ENCODE peak calls at places on chromosomes 6 and 20, in six cellular contexts. One of them, this sample, is unnamed.

GRCh38 chr6:154932562-154933027 is 62.5 kb upstream of the TIAM2 start:
- DNase-seq in epithelial cell of esophagus: peak; percentile 79
- DNase-seq in adrenal gland: no peak
- DNase-seq in mesothelial cell of epicardium: no peak
- DNase-seq in progenitor cell of endocrine pancreas: no peak
- DNase-seq in lower leg skin: no peak
- DNase-seq in this sample: no peak

GRCh38 chr6:87277123-87277522 is 45.3 kb upstream of the SMIM8 start:
- DNase-seq in progenitor cell of endocrine pancreas: no peak
- DNase-seq in epithelial cell of esophagus: peak; percentile 42
- DNase-seq in adrenal gland: no peak
- DNase-seq in lower leg skin: no peak
- DNase-seq in mesothelial cell of epicardium: no peak
- DNase-seq in this sample: no peak

GRCh38 chr20:54290636-54291035 is 82.7 kb downstream of the PFDN4 start:
- DNase-seq in progenitor cell of endocrine pancreas: no peak
- DNase-seq in epithelial cell of esophagus: no peak
- DNase-seq in mesothelial cell of epicardium: no peak
- DNase-seq in lower leg skin: no peak
- DNase-seq in adrenal gland: no peak
- DNase-seq in this sample: no peak

GRCh38 chr20:44572551-44573500 is 9.6 kb upstream of the PKIG start:
- DNase-seq in epithelial cell of esophagus: peak; percentile 95
- DNase-seq in adrenal gland: peak; percentile 49
- DNase-seq in progenitor cell of endocrine pancreas: no peak
- DNase-seq in mesothelial cell of epicardium: no peak
- DNase-seq in lower leg skin: peak; percentile 82
- DNase-seq in this sample: no peak

GRCh38 chr6:75183099-75183541 is 22.7 kb downstream of the COL12A1 start:
- DNase-seq in lower leg skin: no peak
- DNase-seq in adrenal gland: no peak
- DNase-seq in epithelial cell of esophagus: no peak
- DNase-seq in progenitor cell of endocrine pancreas: no peak
- DNase-seq in mesothelial cell of epicardium: no peak
- DNase-seq in this sample: no peak

GRCh38 chr20:3896853-3897252 is 7.7 kb downstream of the PANK2 start:
- DNase-seq in lower leg skin: no peak
- DNase-seq in mesothelial cell of epicardium: no peak
- DNase-seq in progenitor cell of endocrine pancreas: no peak
- DNase-seq in adrenal gland: no peak
- DNase-seq in epithelial cell of esophagus: no peak
- DNase-seq in this sample: no peak

GRCh38 chr6:21846541-21847451 is 253.2 kb downstream of the SOX4 start:
- DNase-seq in adrenal gland: no peak
- DNase-seq in lower leg skin: no peak
- DNase-seq in epithelial cell of esophagus: no peak
- DNase-seq in mesothelial cell of epicardium: no peak
- DNase-seq in progenitor cell of endocrine pancreas: peak; percentile 37
- DNase-seq in this sample: no peak

GRCh38 chr20:57287901-57288300 is 21.5 kb upstream of the BMP7 start:
- DNase-seq in adrenal gland: no peak
- DNase-seq in epithelial cell of esophagus: no peak
- DNase-seq in progenitor cell of endocrine pancreas: no peak
- DNase-seq in mesothelial cell of epicardium: no peak
- DNase-seq in lower leg skin: no peak
- DNase-seq in this sample: no peak

GRCh38 chr20:18087054-18087453 is 29.3 kb upstream of the OVOL2 start:
- DNase-seq in adrenal gland: no peak
- DNase-seq in lower leg skin: no peak
- DNase-seq in mesothelial cell of epicardium: no peak
- DNase-seq in epithelial cell of esophagus: no peak
- DNase-seq in progenitor cell of endocrine pancreas: no peak
- DNase-seq in this sample: peak; percentile 40

GRCh38 chr20:45115386-45115774 is 406 bp upstream of the WFDC5 start:
- DNase-seq in lower leg skin: no peak
- DNase-seq in epithelial cell of esophagus: no peak
- DNase-seq in adrenal gland: no peak
- DNase-seq in progenitor cell of endocrine pancreas: no peak
- DNase-seq in mesothelial cell of epicardium: no peak
- DNase-seq in this sample: no peak

GRCh38 chr6:169970306-169970988 is 219.0 kb downstream of the ERMARD start:
- DNase-seq in mesothelial cell of epicardium: peak; percentile 37
- DNase-seq in progenitor cell of endocrine pancreas: no peak
- DNase-seq in adrenal gland: peak; percentile 9
- DNase-seq in epithelial cell of esophagus: no peak
- DNase-seq in lower leg skin: no peak
- DNase-seq in this sample: peak; percentile 66

GRCh38 chr6:144149894-144150672 is at the start of gene STX11:
- DNase-seq in adrenal gland: peak; percentile 60
- DNase-seq in mesothelial cell of epicardium: peak; percentile 73
- DNase-seq in progenitor cell of endocrine pancreas: peak; percentile 30
- DNase-seq in epithelial cell of esophagus: peak; percentile 61
- DNase-seq in lower leg skin: peak; percentile 54
- DNase-seq in this sample: peak; percentile 71

GRCh38 chr6:21987501-21987957 is 309.3 kb downstream of the PRL start:
- DNase-seq in adrenal gland: peak; percentile 82
- DNase-seq in mesothelial cell of epicardium: peak; percentile 61
- DNase-seq in epithelial cell of esophagus: peak; percentile 72
- DNase-seq in lower leg skin: peak; percentile 54
- DNase-seq in progenitor cell of endocrine pancreas: no peak
- DNase-seq in this sample: peak; percentile 74

GRCh38 chr6:35377002-35377401 is 34.6 kb downstream of the PPARD start:
- DNase-seq in mesothelial cell of epicardium: no peak
- DNase-seq in progenitor cell of endocrine pancreas: no peak
- DNase-seq in adrenal gland: no peak
- DNase-seq in epithelial cell of esophagus: no peak
- DNase-seq in lower leg skin: no peak
- DNase-seq in this sample: no peak

GRCh38 chr20:35660122-35660937 is 4.4 kb downstream of the CPNE1 start:
- DNase-seq in epithelial cell of esophagus: no peak
- DNase-seq in mesothelial cell of epicardium: no peak
- DNase-seq in progenitor cell of endocrine pancreas: no peak
- DNase-seq in adrenal gland: no peak
- DNase-seq in lower leg skin: no peak
- DNase-seq in this sample: no peak

GRCh38 chr6:43267619-43268347 is 24.5 kb downstream of the TTBK1 start:
- DNase-seq in lower leg skin: no peak
- DNase-seq in epithelial cell of esophagus: no peak
- DNase-seq in adrenal gland: peak; percentile 54
- DNase-seq in progenitor cell of endocrine pancreas: no peak
- DNase-seq in mesothelial cell of epicardium: no peak
- DNase-seq in this sample: no peak

GRCh38 chr6:136235233-136235564 is 14.9 kb downstream of the MTFR2 start:
- DNase-seq in progenitor cell of endocrine pancreas: no peak
- DNase-seq in lower leg skin: no peak
- DNase-seq in adrenal gland: no peak
- DNase-seq in epithelial cell of esophagus: peak; percentile 71
- DNase-seq in mesothelial cell of epicardium: no peak
- DNase-seq in this sample: no peak

GRCh38 chr20:47493175-47493953 is 8.3 kb upstream of the NCOA3 start:
- DNase-seq in lower leg skin: peak; percentile 91
- DNase-seq in adrenal gland: peak; percentile 93
- DNase-seq in mesothelial cell of epicardium: peak; percentile 84
- DNase-seq in progenitor cell of endocrine pancreas: no peak
- DNase-seq in epithelial cell of esophagus: peak; percentile 86
- DNase-seq in this sample: no peak

GRCh38 chr6:3777695-3778461 is 26.4 kb upstream of the PXDC1 start:
- DNase-seq in progenitor cell of endocrine pancreas: no peak
- DNase-seq in lower leg skin: no peak
- DNase-seq in epithelial cell of esophagus: peak; percentile 71
- DNase-seq in mesothelial cell of epicardium: no peak
- DNase-seq in adrenal gland: no peak
- DNase-seq in this sample: no peak

GRCh38 chr20:63223121-63223825 is 7.3 kb upstream of the YTHDF1 start:
- DNase-seq in epithelial cell of esophagus: peak; percentile 51
- DNase-seq in adrenal gland: peak; percentile 56
- DNase-seq in lower leg skin: no peak
- DNase-seq in progenitor cell of endocrine pancreas: no peak
- DNase-seq in mesothelial cell of epicardium: peak; percentile 57
- DNase-seq in this sample: no peak

GRCh38 chr20:63226020-63226943 is 9.4 kb upstream of the BIRC7 start:
- DNase-seq in epithelial cell of esophagus: peak; percentile 35
- DNase-seq in lower leg skin: no peak
- DNase-seq in progenitor cell of endocrine pancreas: no peak
- DNase-seq in adrenal gland: no peak
- DNase-seq in mesothelial cell of epicardium: no peak
- DNase-seq in this sample: no peak

GRCh38 chr20:63225082-63225454 is 9.1 kb upstream of the YTHDF1 start:
- DNase-seq in progenitor cell of endocrine pancreas: no peak
- DNase-seq in epithelial cell of esophagus: no peak
- DNase-seq in adrenal gland: no peak
- DNase-seq in lower leg skin: no peak
- DNase-seq in mesothelial cell of epicardium: no peak
- DNase-seq in this sample: no peak

GRCh38 chr20:63223826-63224207 is 7.9 kb upstream of the YTHDF1 start:
- DNase-seq in lower leg skin: no peak
- DNase-seq in progenitor cell of endocrine pancreas: no peak
- DNase-seq in mesothelial cell of epicardium: no peak
- DNase-seq in adrenal gland: no peak
- DNase-seq in epithelial cell of esophagus: no peak
- DNase-seq in this sample: no peak

DNA sequence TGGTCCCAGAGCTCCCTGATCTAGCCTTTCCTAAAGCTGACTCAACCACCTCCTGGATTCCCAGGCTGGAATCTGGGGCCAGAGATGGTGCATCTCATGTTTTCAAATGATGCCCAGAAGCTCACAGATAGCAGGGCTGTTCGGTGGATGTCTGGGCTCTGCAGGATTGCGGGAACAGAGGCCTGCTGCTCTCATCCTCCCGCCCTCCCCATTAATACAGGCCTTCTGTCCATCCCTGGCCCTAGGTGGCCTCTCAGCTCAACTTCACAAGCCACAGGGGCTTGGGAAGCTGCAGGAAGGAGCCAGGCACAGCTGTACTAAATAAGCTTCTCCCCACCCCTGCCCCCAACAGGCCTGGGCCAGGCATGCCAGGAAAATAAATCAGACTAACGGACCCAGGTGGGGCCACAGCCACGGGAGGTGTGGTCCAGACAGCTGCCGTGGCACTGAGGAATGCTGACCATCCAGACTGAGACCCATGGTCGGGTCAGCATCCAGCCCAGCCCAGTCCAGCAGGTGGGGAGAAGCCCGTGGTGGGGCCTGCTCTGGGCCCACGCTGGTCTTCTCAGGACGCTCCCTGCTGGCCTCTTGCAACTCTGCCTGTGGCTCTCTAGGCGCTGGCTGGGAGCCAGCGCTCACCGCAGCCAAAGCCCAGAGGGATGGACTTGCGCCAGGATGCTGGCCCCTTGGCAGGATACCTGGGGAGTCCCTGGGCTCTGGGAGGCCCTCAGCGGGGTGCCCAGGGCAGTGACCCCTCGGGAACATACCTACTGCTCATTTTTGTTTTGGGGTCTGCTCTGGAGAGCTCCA is 8.5 kb upstream of the YTHDF1 start:
- DNase-seq in adrenal gland: peak; percentile 64
- DNase-seq in progenitor cell of endocrine pancreas: no peak
- DNase-seq in epithelial cell of esophagus: peak; percentile 55
- DNase-seq in mesothelial cell of epicardium: peak; percentile 56
- DNase-seq in lower leg skin: no peak
- DNase-seq in this sample: no peak
- TF ChIP-seq CTCF in adrenal gland: peak; percentile 8
- TF ChIP-seq CTCF in progenitor cell of endocrine pancreas: no peak
- TF ChIP-seq CTCF in epithelial cell of esophagus: peak; percentile 25
- TF ChIP-seq CTCF in mesothelial cell of epicardium: no peak
- TF ChIP-seq CTCF in lower leg skin: no peak
- TF ChIP-seq CTCF in this sample: peak; percentile 29

GRCh38 chr20:50282592-50283241 is 92.1 kb downstream of the CEBPB start:
- DNase-seq in mesothelial cell of epicardium: no peak
- DNase-seq in progenitor cell of endocrine pancreas: no peak
- DNase-seq in adrenal gland: no peak
- DNase-seq in lower leg skin: no peak
- DNase-seq in epithelial cell of esophagus: no peak
- DNase-seq in this sample: no peak
- TF ChIP-seq CTCF in mesothelial cell of epicardium: no peak
- TF ChIP-seq CTCF in progenitor cell of endocrine pancreas: no peak
- TF ChIP-seq CTCF in adrenal gland: no peak
- TF ChIP-seq CTCF in lower leg skin: no peak
- TF ChIP-seq CTCF in epithelial cell of esophagus: no peak
- TF ChIP-seq CTCF in this sample: no peak

GRCh38 chr6:110646951-110647910 is 168.0 kb downstream of the CDK19 start:
- DNase-seq in epithelial cell of esophagus: no peak
- DNase-seq in progenitor cell of endocrine pancreas: no peak
- DNase-seq in lower leg skin: no peak
- DNase-seq in mesothelial cell of epicardium: no peak
- DNase-seq in adrenal gland: peak; percentile 22
- DNase-seq in this sample: no peak
- TF ChIP-seq CTCF in epithelial cell of esophagus: peak; percentile 21
- TF ChIP-seq CTCF in progenitor cell of endocrine pancreas: peak; percentile 29
- TF ChIP-seq CTCF in lower leg skin: no peak
- TF ChIP-seq CTCF in mesothelial cell of epicardium: peak; percentile 58
- TF ChIP-seq CTCF in adrenal gland: no peak
- TF ChIP-seq CTCF in this sample: peak; percentile 59

GRCh38 chr6:152078804-152079203 is 271.3 kb downstream of the ESR1 start:
- DNase-seq in progenitor cell of endocrine pancreas: no peak
- DNase-seq in epithelial cell of esophagus: no peak
- DNase-seq in mesothelial cell of epicardium: no peak
- DNase-seq in adrenal gland: no peak
- DNase-seq in lower leg skin: no peak
- DNase-seq in this sample: no peak
- TF ChIP-seq CTCF in progenitor cell of endocrine pancreas: peak; percentile 32
- TF ChIP-seq CTCF in epithelial cell of esophagus: no peak
- TF ChIP-seq CTCF in mesothelial cell of epicardium: no peak
- TF ChIP-seq CTCF in adrenal gland: no peak
- TF ChIP-seq CTCF in lower leg skin: no peak
- TF ChIP-seq CTCF in this sample: peak; percentile 34

DNA sequence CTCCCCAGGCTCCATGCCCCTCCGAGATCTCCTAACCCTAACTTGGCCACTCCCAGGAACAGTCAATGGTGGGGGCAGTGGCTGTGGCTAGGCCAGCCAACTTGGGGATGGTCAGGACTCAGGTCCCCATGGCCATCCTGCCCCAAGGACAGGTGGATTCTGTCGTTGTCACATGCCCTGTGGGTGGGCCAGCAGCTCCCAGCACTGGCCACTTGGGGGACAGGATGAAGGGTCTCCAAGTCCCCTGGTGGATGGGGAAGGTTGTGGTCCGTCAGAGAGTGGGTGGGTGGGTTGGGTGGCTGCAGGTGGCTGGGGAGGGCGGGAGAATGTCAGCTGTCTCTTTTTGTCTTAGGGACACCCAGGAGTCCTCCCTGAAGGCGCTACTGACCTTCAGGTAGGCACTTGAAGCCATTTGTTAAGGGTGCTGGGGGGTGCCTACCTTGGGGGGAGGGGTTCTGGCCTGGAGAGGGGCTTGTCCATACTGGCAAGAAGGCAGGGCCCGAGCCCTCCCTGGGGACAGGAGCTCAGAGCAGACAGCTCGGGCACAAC is 5.5 kb downstream of the COL9A3 start:
- DNase-seq in adrenal gland: no peak
- DNase-seq in mesothelial cell of epicardium: no peak
- DNase-seq in lower leg skin: no peak
- DNase-seq in epithelial cell of esophagus: no peak
- DNase-seq in progenitor cell of endocrine pancreas: no peak
- DNase-seq in this sample: no peak
- TF ChIP-seq CTCF in adrenal gland: no peak
- TF ChIP-seq CTCF in mesothelial cell of epicardium: no peak
- TF ChIP-seq CTCF in lower leg skin: no peak
- TF ChIP-seq CTCF in epithelial cell of esophagus: no peak
- TF ChIP-seq CTCF in progenitor cell of endocrine pancreas: peak; percentile 28
- TF ChIP-seq CTCF in this sample: no peak

GRCh38 chr20:59850018-59850641 is 83.3 kb downstream of the SYCP2 start:
- DNase-seq in mesothelial cell of epicardium: no peak
- DNase-seq in progenitor cell of endocrine pancreas: no peak
- DNase-seq in adrenal gland: no peak
- DNase-seq in epithelial cell of esophagus: peak; percentile 67
- DNase-seq in lower leg skin: no peak
- DNase-seq in this sample: no peak
- TF ChIP-seq CTCF in mesothelial cell of epicardium: peak; percentile 86
- TF ChIP-seq CTCF in progenitor cell of endocrine pancreas: peak; percentile 69
- TF ChIP-seq CTCF in adrenal gland: peak; percentile 62
- TF ChIP-seq CTCF in epithelial cell of esophagus: peak; percentile 68
- TF ChIP-seq CTCF in lower leg skin: no peak
- TF ChIP-seq CTCF in this sample: peak; percentile 85

GRCh38 chr6:85677243-85677956 is 34.7 kb upstream of the SYNCRIP start:
- DNase-seq in progenitor cell of endocrine pancreas: no peak
- DNase-seq in adrenal gland: no peak
- DNase-seq in epithelial cell of esophagus: peak; percentile 14
- DNase-seq in mesothelial cell of epicardium: no peak
- DNase-seq in lower leg skin: no peak
- DNase-seq in this sample: no peak
- TF ChIP-seq CTCF in progenitor cell of endocrine pancreas: peak; percentile 15
- TF ChIP-seq CTCF in adrenal gland: peak; percentile 27
- TF ChIP-seq CTCF in epithelial cell of esophagus: no peak
- TF ChIP-seq CTCF in mesothelial cell of epicardium: no peak
- TF ChIP-seq CTCF in lower leg skin: no peak
- TF ChIP-seq CTCF in this sample: peak; percentile 26

This sample was measured in type B pancreatic cell.